ENCODE peak calls at places on chromosomes 11 and 22, in five cellular contexts. G is heart right ventricle, A is GM23338, J is stomach, T is neuronal stem cell. C is an unnamed sample.

GRCh38 chr11:110059706-110060430 is 33.3 kb upstream of the ZC3H12C start:
- DNase-seq in G (no peak), A (no peak), J (no peak), T (no peak), C (no peak)

GRCh38 chr11:19978668-19979518 is 181.4 kb downstream of the DBX1 start:
- DNase-seq in G (no peak), A (no peak), J (no peak), T (no peak), C (no peak)

GRCh38 chr11:123457187-123457770 is 27.2 kb downstream of the GRAMD1B start:
- DNase-seq in G (no peak), A (no peak), J (no peak), T (no peak), C (no peak)

GRCh38 chr11:12109591-12110196 is 696 bp upstream of the MICAL2 start:
- DNase-seq in G (no peak), A (no peak), J (no peak), T (no peak), C (no peak)

GRCh38 chr11:22938691-22939090 is 78.4 kb upstream of the CCDC179 start:
- DNase-seq in G (no peak), A (peak; percentile 18), J (no peak), T (no peak), C (no peak)

GRCh38 chr11:75539459-75540022 is 13.8 kb upstream of the GDPD5 start:
- DNase-seq in G (no peak), A (no peak), J (no peak), T (no peak), C (no peak)

GRCh38 chr11:93655581-93656255 is 5.8 kb upstream of the CEP295 start:
- DNase-seq in G (no peak), A (no peak), J (no peak), T (no peak), C (no peak)

GRCh38 chr11:117203069-117203407 is 3.9 kb downstream of the TAGLN start:
- DNase-seq in G (no peak), A (no peak), J (no peak), T (no peak), C (no peak)

GRCh38 chr11:100923555-100923954 is 206.1 kb downstream of the PGR start:
- DNase-seq in G (no peak), A (no peak), J (no peak), T (no peak), C (no peak)

GRCh38 chr22:50160947-50161346 is 9.6 kb upstream of the PANX2 start:
- DNase-seq in G (no peak), A (no peak), J (no peak), T (no peak), C (peak; percentile 78)

GRCh38 chr11:77086521-77087472 is 15.8 kb upstream of the OMP start:
- DNase-seq in G (no peak), A (no peak), J (peak; percentile 80), T (no peak), C (no peak)

GRCh38 chr11:26993965-26994446 is at the start of gene FIBIN:
- DNase-seq in G (peak; percentile 24), A (peak; percentile 57), J (no peak), T (no peak), C (peak; percentile 63)

GRCh38 chr22:42932857-42933782 is 76.0 kb upstream of the ARFGAP3 start:
- DNase-seq in G (no peak), A (no peak), J (no peak), T (no peak), C (no peak)

GRCh38 chr11:123020968-123021367 is 39.3 kb upstream of the BSX start:
- DNase-seq in G (no peak), A (peak; percentile 88), J (no peak), T (no peak), C (peak; percentile 81)

GRCh38 chr11:122202951-122203456 is 87.0 kb upstream of the BLID start:
- DNase-seq in G (peak; percentile 76), A (peak; percentile 86), J (peak; percentile 66), T (peak; percentile 50), C (peak; percentile 81)

GRCh38 chr11:19602406-19602805 is 110.2 kb upstream of the NAV2 start:
- DNase-seq in G (no peak), A (no peak), J (no peak), T (no peak), C (no peak)

GRCh38 chr22:40410272-40410671 is 39.9 kb downstream of the SGSM3 start:
- DNase-seq in G (no peak), A (no peak), J (peak; percentile 52), T (no peak), C (peak; percentile 48)

GRCh38 chr11:134157451-134157850 is 66.3 kb downstream of the NCAPD3 start:
- DNase-seq in G (no peak), A (no peak), J (no peak), T (no peak), C (no peak)

GRCh38 chr11:118143661-118144185 is 8.9 kb downstream of the SCN4B start:
- DNase-seq in G (no peak), A (no peak), J (no peak), T (no peak), C (no peak)

GRCh38 chr11:123360267-123360936 is 69.7 kb upstream of the GRAMD1B start:
- DNase-seq in G (no peak), A (no peak), J (no peak), T (no peak), C (no peak)

GRCh38 chr11:66855574-66856495 is 1.0 kb upstream of the LRFN4 start:
- DNase-seq in G (peak; percentile 96), A (peak; percentile 96), J (peak; percentile 94), T (peak; percentile 90), C (peak; percentile 100)

GRCh38 chr11:61080526-61080925 is 21.8 kb upstream of the CD5 start:
- DNase-seq in G (no peak), A (no peak), J (no peak), T (no peak), C (no peak)

GRCh38 chr22:30434775-30435315 is 9.3 kb downstream of the MTFP1 start:
- DNase-seq in G (no peak), A (no peak), J (no peak), T (no peak), C (no peak)

GRCh38 chr11:62081378-62082291 is 42.2 kb upstream of the INCENP start:
- DNase-seq in G (peak; percentile 74), A (peak; percentile 80), J (peak; percentile 87), T (peak; percentile 69), C (peak; percentile 73)

GRCh38 chr11:131471976-131472375 is 101.6 kb downstream of the NTM start:
- DNase-seq in G (no peak), A (no peak), J (no peak), T (no peak), C (no peak)

GRCh38 chr22:38871360-38872171 is 450 bp downstream of the CBX6 start:
- DNase-seq in G (no peak), A (peak; percentile 53), J (peak; percentile 25), T (no peak), C (peak; percentile 81)

GRCh38 chr11:35097814-35098213 is 41.2 kb upstream of the CD44 start:
- DNase-seq in G (no peak), A (no peak), J (no peak), T (no peak), C (no peak)

DNA sequence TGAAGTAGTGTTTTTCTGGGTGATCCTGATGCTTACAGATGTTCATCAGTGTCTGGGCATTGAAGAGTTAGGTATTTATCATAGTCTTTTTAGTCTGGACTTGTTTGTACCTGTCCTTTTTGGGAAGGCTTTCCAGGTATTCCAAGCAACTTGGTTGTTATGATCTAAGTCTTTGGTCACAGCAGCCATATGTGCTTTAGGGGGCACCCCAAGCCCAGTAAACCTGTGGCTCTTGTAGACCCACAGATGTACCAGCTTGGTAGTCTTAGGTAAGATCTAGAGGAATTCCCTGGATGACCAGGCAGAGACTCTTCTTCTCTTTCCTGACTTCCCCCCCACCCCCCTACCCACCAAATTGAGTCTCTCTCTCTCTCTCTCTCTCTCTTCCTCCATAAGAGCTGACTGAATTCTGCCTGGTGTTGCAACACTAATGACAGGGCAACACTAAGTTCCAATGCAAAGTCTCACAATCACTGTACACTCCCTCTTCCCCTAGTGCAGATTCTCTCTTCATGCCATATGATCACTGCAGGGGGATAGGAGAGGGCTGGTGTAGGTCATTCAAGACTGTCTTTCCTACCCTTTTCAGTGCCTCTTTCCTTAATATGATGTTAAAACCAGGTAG is 24.5 kb upstream of the MMP8 start:
- DNase-seq in G (no peak), A (no peak), J (no peak), T (no peak), C (no peak)
- H3K27me3 ChIP-seq in G (no peaks in the 10 kb centered on the region), A (no peaks in the 10 kb centered on the region), J (no peaks in the 10 kb centered on the region), T (no peaks in the 10 kb centered on the region), C (no peaks in the 10 kb centered on the region)

GRCh38 chr22:22772883-22773282 is 114.7 kb upstream of the IGLL5 start:
- DNase-seq in G (no peak), A (no peak), J (no peak), T (no peak), C (no peak)
- H3K27me3 ChIP-seq in G (peaks cover 3% of the 10 kb centered on the region), A (peaks cover 97% of the 10 kb centered on the region), J (no peaks in the 10 kb centered on the region), T (peaks cover 6% of the 10 kb centered on the region), C (peaks cover 25% of the 10 kb centered on the region)

GRCh38 chr22:48057116-48057835 is 1294.8 kb downstream of the TBC1D22A start:
- DNase-seq in G (no peak), A (no peak), J (no peak), T (no peak), C (no peak)
- H3K27me3 ChIP-seq in G (peaks cover 16% of the 10 kb centered on the region), A (no peaks in the 10 kb centered on the region), J (no peaks in the 10 kb centered on the region), T (no peaks in the 10 kb centered on the region), C (no peaks in the 10 kb centered on the region)

DNA sequence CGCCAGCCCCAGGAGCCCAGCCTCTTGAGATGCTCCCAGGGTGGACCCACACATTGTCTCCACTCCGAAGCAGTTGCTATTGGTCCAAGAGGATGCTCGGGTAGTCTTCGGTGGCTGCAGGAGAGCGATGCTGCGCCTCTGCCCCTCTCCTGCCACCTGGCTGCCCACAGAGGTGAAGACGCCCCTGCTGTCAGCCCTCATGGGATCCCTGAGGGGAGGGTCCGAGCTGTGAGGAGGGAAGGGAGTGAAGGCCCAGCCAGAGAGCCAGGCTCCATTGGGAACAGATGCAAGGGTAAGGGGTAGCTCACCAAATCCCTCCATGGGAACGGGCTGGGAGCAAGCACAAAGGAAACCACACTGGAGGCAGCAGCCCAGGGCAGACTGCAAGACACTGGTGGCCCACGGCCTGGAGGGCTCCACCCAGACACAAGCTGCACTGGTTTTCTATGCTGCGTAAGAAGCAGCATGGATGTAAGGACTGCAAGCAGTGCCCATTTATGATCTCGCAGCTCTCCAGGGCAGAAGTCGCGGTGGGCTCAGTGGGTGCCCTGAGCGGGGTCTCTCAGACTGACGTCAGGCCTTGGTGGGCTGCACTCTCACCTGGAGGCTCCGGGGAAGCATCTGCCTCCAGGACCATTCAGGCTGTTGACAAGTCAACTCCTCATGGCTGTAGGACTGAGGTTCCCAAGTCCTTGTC is 15.7 kb downstream of the TSPAN32 start:
- DNase-seq in G (no peak), A (no peak), J (no peak), T (no peak), C (peak; percentile 68)
- H3K27me3 ChIP-seq in G (no peaks in the 10 kb centered on the region), A (no peaks in the 10 kb centered on the region), J (no peaks in the 10 kb centered on the region), T (no peaks in the 10 kb centered on the region), C (no peaks in the 10 kb centered on the region)

C was measured in H7.